ENCODE peak calls at places on chromosomes 3 and 15, in six cellular contexts. O is HepG2, V is GM12878, H is SK-N-SH, C is K562, W is H1. B is an unnamed sample.

GRCh38 chr15:36877796-36878744 is 222.3 kb downstream of the MEIS2 start:
- DNase-seq in O (no peak), V (no peak), H (no peak), C (no peak), W (no peak), B (no peak)

GRCh38 chr3:17894434-17895060 is 152.1 kb upstream of the TBC1D5 start:
- DNase-seq in O (peak), V (no peak), H (no peak), C (no peak), W (peak), B (peak)

GRCh38 chr3:69888040-69888945 is 111.2 kb upstream of the SAMMSON start:
- DNase-seq in O (no peak), V (no peak), H (no peak), C (no peak), W (no peak), B (no peak)

GRCh38 chr15:24761704-24762302 is 86.2 kb downstream of the NPAP1 start:
- DNase-seq in O (no peak), V (no peak), H (no peak), C (no peak), W (no peak), B (no peak)

GRCh38 chr3:159859424-159859823 is 129.2 kb upstream of the IL12A start:
- DNase-seq in O (no peak), V (no peak), H (peak), C (no peak), W (no peak), B (no peak)

GRCh38 chr15:94053626-94054025 is 177.7 kb upstream of the MCTP2 start:
- DNase-seq in O (no peak), V (no peak), H (no peak), C (no peak), W (no peak), B (no peak)

GRCh38 chr3:53109822-53110771 is 20.1 kb downstream of the RFT1 start:
- DNase-seq in O (peak), V (no peak), H (peak), C (peak), W (peak), B (peak)

GRCh38 chr3:82259994-82260393 is 498.5 kb upstream of the GBE1 start:
- DNase-seq in O (no peak), V (no peak), H (no peak), C (no peak), W (no peak), B (no peak)

GRCh38 chr3:138381413-138381901 is 33.1 kb downstream of the MRAS start:
- DNase-seq in O (no peak), V (no peak), H (no peak), C (no peak), W (no peak), B (no peak)

GRCh38 chr15:83914906-83915305 is 261.0 kb downstream of the ADAMTSL3 start:
- DNase-seq in O (no peak), V (no peak), H (no peak), C (no peak), W (no peak), B (no peak)

GRCh38 chr3:45343947-45344346 is 44.4 kb upstream of the LARS2 start:
- DNase-seq in O (peak), V (no peak), H (no peak), C (peak), W (no peak), B (no peak)

GRCh38 chr3:90102146-90102545 is 994.7 kb downstream of the EPHA3 start:
- DNase-seq in O (no peak), V (no peak), H (no peak), C (no peak), W (no peak), B (no peak)

GRCh38 chr3:115783938-115784738 is 160.8 kb downstream of the GAP43 start:
- DNase-seq in O (peak), V (peak), H (peak), C (peak), W (peak), B (peak)

GRCh38 chr3:111810909-111811308 is 48.2 kb upstream of the PHLDB2 start:
- DNase-seq in O (peak), V (no peak), H (no peak), C (no peak), W (no peak), B (no peak)

GRCh38 chr15:60945196-60945595 is 283.9 kb downstream of the RORA start:
- DNase-seq in O (no peak), V (no peak), H (peak), C (no peak), W (no peak), B (no peak)

GRCh38 chr3:145246291-145246690 is 914.7 kb downstream of the PLOD2 start:
- DNase-seq in O (no peak), V (no peak), H (no peak), C (no peak), W (no peak), B (no peak)

GRCh38 chr3:70358978-70359580 is 46.6 kb upstream of the MDFIC2 start:
- DNase-seq in O (peak), V (no peak), H (peak), C (no peak), W (no peak), B (no peak)

GRCh38 chr3:12961726-12962036 is 111.5 kb downstream of the IQSEC1 start:
- DNase-seq in O (no peak), V (no peak), H (no peak), C (no peak), W (no peak), B (no peak)

GRCh38 chr3:12959395-12959794 is 113.8 kb downstream of the IQSEC1 start:
- DNase-seq in O (no peak), V (no peak), H (no peak), C (no peak), W (no peak), B (no peak)

GRCh38 chr3:12961007-12961725 is 112.1 kb downstream of the IQSEC1 start:
- DNase-seq in O (no peak), V (no peak), H (no peak), C (no peak), W (no peak), B (no peak)

GRCh38 chr3:12959838-12960378 is 113.3 kb downstream of the IQSEC1 start:
- DNase-seq in O (no peak), V (no peak), H (no peak), C (peak), W (no peak), B (peak)

DNA sequence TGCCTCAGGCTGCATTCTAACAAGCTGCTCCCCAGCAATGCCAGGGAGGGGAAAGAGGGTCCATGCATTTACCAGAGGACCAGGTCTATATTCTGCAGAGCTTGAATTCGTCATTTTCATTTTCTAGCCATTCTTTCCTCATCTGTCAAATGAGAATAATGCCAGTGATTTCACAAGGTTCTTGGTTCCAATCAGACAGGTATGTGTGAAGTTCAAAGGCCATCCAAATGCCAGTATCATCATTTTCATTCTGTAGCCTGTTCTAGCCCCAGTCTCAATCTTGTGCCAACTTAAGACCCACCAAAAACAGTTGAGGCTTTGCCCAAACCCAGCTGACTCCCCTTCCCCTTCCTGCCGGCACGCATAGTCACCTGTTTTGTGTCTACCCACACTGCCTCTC is 112.7 kb downstream of the IQSEC1 start:
- DNase-seq in O (no peak), V (no peak), H (no peak), C (no peak), W (no peak), B (no peak)
- H3K27ac ChIP-seq in O (no peak), V (no peak), H (peak), C (no peak), W (no peak), B (no peak)

GRCh38 chr3:113039546-113039945 is 48.8 kb downstream of the GTPBP8 start:
- DNase-seq in O (no peak), V (no peak), H (no peak), C (no peak), W (no peak), B (no peak)
- TF ChIP-seq GABPA in O (no peak), V (no peak), H (no peak), C (no peak), W (no peak), B (no peak)

GRCh38 chr3:22117751-22118346 is 366.8 kb upstream of the ZNF385D start:
- DNase-seq in O (peak), V (no peak), H (peak), C (peak), W (no peak), B (no peak)
- TF ChIP-seq CTCF in O (peak), V (peak), H (peak), C (peak), W (peak), B (no peak)

DNA sequence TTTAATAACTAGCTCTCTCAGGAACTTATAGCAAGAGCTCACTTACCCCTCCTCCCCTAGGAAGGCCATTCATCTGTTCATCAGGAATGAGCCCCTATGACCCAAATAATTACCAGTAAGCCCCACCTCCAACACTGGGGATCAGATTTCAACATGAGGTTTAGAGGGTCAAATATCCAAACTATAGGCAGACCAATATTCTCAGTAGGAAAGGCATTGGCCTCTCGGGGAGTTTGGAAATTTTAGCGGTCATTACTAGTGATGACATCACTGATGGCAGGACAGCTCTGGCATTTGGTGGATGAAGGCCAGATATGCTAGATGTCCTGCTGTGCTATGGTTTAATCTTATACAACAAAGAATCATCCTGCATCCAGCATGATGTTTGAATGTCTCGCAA is 15.2 kb upstream of the CD47 start:
- DNase-seq in O (no peak), V (no peak), H (no peak), C (no peak), W (no peak), B (no peak)
- H3K27ac ChIP-seq in O (no peak), V (no peak), H (no peak), C (no peak), W (no peak), B (no peak)

DNA sequence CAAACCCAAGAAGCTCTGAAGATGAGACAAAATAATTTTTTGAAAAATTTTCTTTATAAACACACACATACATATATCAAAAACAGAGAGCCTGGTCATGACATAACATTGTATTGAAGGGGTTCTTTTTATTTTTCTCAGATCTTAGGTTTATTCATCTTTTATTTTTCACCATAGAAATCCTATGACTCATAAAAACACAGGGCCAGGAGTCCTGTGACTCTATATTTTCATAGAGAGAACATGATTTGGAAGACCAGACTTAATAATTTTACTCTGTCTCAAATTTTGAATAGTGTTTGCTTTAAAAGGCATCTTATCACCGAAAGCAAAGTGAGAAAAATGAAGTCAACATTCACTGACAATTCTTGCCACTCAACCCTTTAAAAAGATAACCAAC is 57.7 kb downstream of the SUCNR1 start:
- DNase-seq in O (no peak), V (no peak), H (no peak), C (no peak), W (no peak), B (no peak)
- TF ChIP-seq GABPA in O (no peak), V (no peak), H (no peak), C (no peak), W (no peak), B (no peak)